ENCODE peak calls at places on chromosomes 12 and 14, in nine cellular contexts. L is NCI-H1092 treated with DMSO at 0.1 percent for 48 hours; V is Calu3; E is activated CD4-positive, alpha-beta T cell treated with anti-CD3 and anti-CD28 coated beads, Interleukin-2, amount 50 U/mL, for 48 hours; J is CD4-positive, alpha-beta memory T cell; R is CD4-positive, CD25-positive, alpha-beta regulatory T cell; Y is mucosa of gallbladder; X is astrocyte of the spinal cord; K is posterior cingulate gyrus. C is an unnamed sample.

GRCh38 chr12:80894179-80894578 is 43.6 kb downstream of the LIN7A start:
- DNase-seq in L (no peak), V (no peak), E (no peak), J (no peak), R (no peak), Y (no peak), X (no peak), K (no peak), C (no peak)

GRCh38 chr12:51217133-51217967 is 512 bp downstream of the POU6F1 start:
- DNase-seq in L (peak; percentile 8), V (peak; percentile 49), E (peak; percentile 61), J (peak; percentile 41), R (peak; percentile 49), Y (peak; percentile 40), X (no peak), K (peak; percentile 58), C (peak; percentile 95)

GRCh38 chr12:57049890-57050289 is at the start of gene MYO1A:
- DNase-seq in L (no peak), V (peak; percentile 19), E (no peak), J (no peak), R (no peak), Y (peak; percentile 46), X (no peak), K (no peak), C (peak; percentile 33)

GRCh38 chr12:121124402-121125109 is 8.1 kb upstream of the P2RX7 start:
- DNase-seq in L (no peak), V (peak; percentile 80), E (peak; percentile 20), J (no peak), R (no peak), Y (peak; percentile 60), X (peak; percentile 88), K (no peak), C (no peak)

GRCh38 chr12:125159687-125160086 is 94.5 kb downstream of the AACS start:
- DNase-seq in L (no peak), V (no peak), E (no peak), J (no peak), R (no peak), Y (no peak), X (no peak), K (no peak), C (peak; percentile 77)

GRCh38 chr12:41521872-41522379 is 333.8 kb downstream of the PDZRN4 start:
- DNase-seq in L (no peak), V (no peak), E (no peak), J (no peak), R (no peak), Y (no peak), X (peak; percentile 84), K (no peak), C (no peak)

GRCh38 chr12:4099276-4099675 is 174.3 kb upstream of the CCND2 start:
- DNase-seq in L (no peak), V (no peak), E (no peak), J (no peak), R (no peak), Y (no peak), X (no peak), K (no peak), C (no peak)

GRCh38 chr12:53726342-53726741 is 910 bp downstream of the CALCOCO1 start:
- DNase-seq in L (no peak), V (no peak), E (no peak), J (no peak), R (no peak), Y (no peak), X (no peak), K (no peak), C (peak; percentile 45)

GRCh38 chr12:80617733-80618132 is 89.7 kb upstream of the MYF6 start:
- DNase-seq in L (no peak), V (no peak), E (no peak), J (no peak), R (no peak), Y (no peak), X (no peak), K (no peak), C (no peak)

GRCh38 chr12:54622463-54623183 is 12.1 kb downstream of the LACRT start:
- DNase-seq in L (no peak), V (no peak), E (no peak), J (no peak), R (no peak), Y (no peak), X (no peak), K (no peak), C (no peak)

GRCh38 chr14:75139185-75139584 is 12.3 kb upstream of the NEK9 start:
- DNase-seq in L (no peak), V (no peak), E (no peak), J (no peak), R (no peak), Y (no peak), X (no peak), K (no peak), C (no peak)

GRCh38 chr14:53954551-53955233 is 1.9 kb downstream of the BMP4 start:
- DNase-seq in L (no peak), V (peak; percentile 36), E (peak; percentile 31), J (no peak), R (no peak), Y (peak; percentile 18), X (peak; percentile 11), K (no peak), C (no peak)

GRCh38 chr12:126055521-126055920 is 990.3 kb downstream of the AACS start:
- DNase-seq in L (no peak), V (no peak), E (no peak), J (no peak), R (no peak), Y (no peak), X (peak; percentile 94), K (no peak), C (no peak)

GRCh38 chr12:57340104-57340503 is 89.1 kb upstream of the STAC3 start:
- DNase-seq in L (no peak), V (no peak), E (no peak), J (no peak), R (no peak), Y (peak; percentile 69), X (peak; percentile 86), K (peak; percentile 25), C (peak; percentile 22)

GRCh38 chr14:58298477-58298879 is at the start of gene ARID4A:
- DNase-seq in L (no peak), V (no peak), E (peak; percentile 78), J (no peak), R (no peak), Y (no peak), X (no peak), K (peak; percentile 87), C (peak; percentile 70)

GRCh38 chr12:22100952-22101748 is 55.1 kb downstream of the CMAS start:
- DNase-seq in L (no peak), V (peak; percentile 50), E (peak; percentile 50), J (peak; percentile 45), R (peak; percentile 15), Y (peak; percentile 52), X (peak; percentile 70), K (no peak), C (no peak)

GRCh38 chr12:31626270-31626669 is 33.2 kb upstream of the ETFBKMT start:
- DNase-seq in L (no peak), V (no peak), E (no peak), J (no peak), R (no peak), Y (no peak), X (no peak), K (no peak), C (no peak)

GRCh38 chr12:87575906-87576305 is 453.3 kb downstream of the C12orf50 start:
- DNase-seq in L (no peak), V (no peak), E (no peak), J (no peak), R (no peak), Y (no peak), X (no peak), K (no peak), C (no peak)

GRCh38 chr14:61887628-61888027 is 125.4 kb downstream of the SNAPC1 start:
- DNase-seq in L (no peak), V (no peak), E (no peak), J (no peak), R (no peak), Y (no peak), X (peak; percentile 49), K (no peak), C (no peak)

GRCh38 chr12:52274521-52274920 is at the start of gene KRT86:
- DNase-seq in L (no peak), V (no peak), E (no peak), J (no peak), R (no peak), Y (no peak), X (no peak), K (no peak), C (no peak)

GRCh38 chr12:13487326-13487725 is 290.8 kb downstream of the EMP1 start:
- DNase-seq in L (no peak), V (no peak), E (no peak), J (no peak), R (no peak), Y (no peak), X (no peak), K (no peak), C (no peak)

GRCh38 chr12:68446379-68446778 is 114.2 kb upstream of the MDM1 start:
- DNase-seq in L (no peak), V (no peak), E (no peak), J (no peak), R (no peak), Y (no peak), X (no peak), K (no peak), C (peak; percentile 29)

GRCh38 chr14:30005114-30005698 is 77.6 kb upstream of the PRKD1 start:
- DNase-seq in L (peak; percentile 77), V (peak; percentile 8), E (no peak), J (no peak), R (no peak), Y (no peak), X (peak; percentile 78), K (no peak), C (peak; percentile 3)

GRCh38 chr14:104349950-104350349 is 211.6 kb downstream of the KIF26A start:
- DNase-seq in L (peak; percentile 43), V (no peak), E (no peak), J (no peak), R (no peak), Y (no peak), X (no peak), K (peak; percentile 22), C (no peak)

GRCh38 chr12:39902823-39903222 is 203.1 kb downstream of the SLC2A13 start:
- DNase-seq in L (no peak), V (no peak), E (no peak), J (no peak), R (no peak), Y (no peak), X (no peak), K (no peak), C (no peak)

GRCh38 chr12:113896194-113896593 is 69.9 kb downstream of the RBM19 start:
- DNase-seq in L (no peak), V (no peak), E (no peak), J (no peak), R (no peak), Y (no peak), X (no peak), K (no peak), C (no peak)

GRCh38 chr12:89392401-89392800 is 40.1 kb upstream of the DUSP6 start:
- DNase-seq in L (no peak), V (no peak), E (no peak), J (no peak), R (no peak), Y (no peak), X (no peak), K (no peak), C (no peak)

GRCh38 chr14:42533476-42533875 is 926.8 kb downstream of the LRFN5 start:
- DNase-seq in L (no peak), V (no peak), E (no peak), J (no peak), R (no peak), Y (no peak), X (no peak), K (no peak), C (no peak)